ENCODE peak calls at places on chromosomes 16 and 17, in four cellular contexts. I is mesenchymal stem cell, V is IMR-90, A is neuronal stem cell. S is an unnamed sample.

GRCh38 chr16:12319464-12320030 is 343.0 kb downstream of the SNX29 start:
- DNase-seq in I (no peak), V (no peak), A (no peak), S (no peak)

GRCh38 chr17:35257080-35257701 is 14.3 kb downstream of the SLFN5 start:
- DNase-seq in I (no peak), V (peak), A (no peak), S (no peak)

GRCh38 chr16:56669005-56669839 is at the start of gene MT1H:
- DNase-seq in I (no peak), V (no peak), A (no peak), S (no peak)

GRCh38 chr16:8931864-8932263 is 31.8 kb downstream of the USP7 start:
- DNase-seq in I (peak), V (peak), A (peak), S (no peak)

GRCh38 chr17:10384175-10384574 is 11.4 kb upstream of the MYH13 start:
- DNase-seq in I (peak), V (no peak), A (peak), S (no peak)

GRCh38 chr17:29753845-29754439 is 131.2 kb upstream of the CORO6 start:
- DNase-seq in I (no peak), V (no peak), A (no peak), S (no peak)

GRCh38 chr17:2749058-2749783 is at the start of gene CCDC92B:
- DNase-seq in I (no peak), V (no peak), A (peak), S (no peak)

GRCh38 chr16:53056528-53056881 is 1.7 kb downstream of the CHD9 start:
- DNase-seq in I (peak), V (peak), A (no peak), S (no peak)

GRCh38 chr17:65550758-65551157 is 10.7 kb downstream of the AXIN2 start:
- DNase-seq in I (no peak), V (no peak), A (no peak), S (no peak)

GRCh38 chr16:78290498-78291271 is 191.2 kb downstream of the WWOX start:
- DNase-seq in I (no peak), V (no peak), A (no peak), S (no peak)

GRCh38 chr16:57865746-57866528 is 63.6 kb upstream of the KIFC3 start:
- DNase-seq in I (no peak), V (no peak), A (no peak), S (peak)

GRCh38 chr17:8192070-8192815 is 2.3 kb upstream of the BORCS6 start:
- DNase-seq in I (peak), V (peak), A (peak), S (peak)

GRCh38 chr17:1158879-1159278 is 20.9 kb downstream of the ABR start:
- DNase-seq in I (no peak), V (peak), A (no peak), S (peak)

GRCh38 chr17:59688008-59688407 is 19.2 kb downstream of the PTRH2 start:
- DNase-seq in I (no peak), V (peak), A (no peak), S (no peak)

GRCh38 chr17:54111576-54111975 is 288.8 kb downstream of the KIF2B start:
- DNase-seq in I (no peak), V (no peak), A (no peak), S (no peak)

GRCh38 chr17:7380855-7381683 is at the start of gene TNK1:
- DNase-seq in I (no peak), V (no peak), A (no peak), S (peak)

GRCh38 chr17:62727916-62728672 is 80.0 kb downstream of the MARCHF10 start:
- DNase-seq in I (no peak), V (no peak), A (no peak), S (peak)

GRCh38 chr16:76639685-76640289 is 362.6 kb downstream of the CNTNAP4 start:
- DNase-seq in I (peak), V (peak), A (no peak), S (peak)

GRCh38 chr16:86061771-86062170 is 162.8 kb downstream of the IRF8 start:
- DNase-seq in I (no peak), V (no peak), A (no peak), S (no peak)

GRCh38 chr17:50352072-50352692 is 6.3 kb downstream of the XYLT2 start:
- DNase-seq in I (no peak), V (no peak), A (no peak), S (no peak)

GRCh38 chr17:48113201-48113676 is 5.7 kb downstream of the SNX11 start:
- DNase-seq in I (no peak), V (no peak), A (no peak), S (no peak)

GRCh38 chr16:9090101-9090959 is 1.1 kb upstream of the HAPSTR1 start:
- DNase-seq in I (peak), V (no peak), A (peak), S (no peak)

GRCh38 chr17:62787358-62787757 is 20.8 kb downstream of the MARCHF10 start:
- DNase-seq in I (no peak), V (peak), A (no peak), S (peak)

GRCh38 chr17:82216301-82217119 is 3.9 kb upstream of the CCDC57 start:
- DNase-seq in I (peak), V (peak), A (no peak), S (peak)

GRCh38 chr16:52076332-52077115 is 470.4 kb downstream of the TOX3 start:
- DNase-seq in I (no peak), V (no peak), A (no peak), S (no peak)

GRCh38 chr17:14882131-14882530 is 383.0 kb downstream of the PMP22 start:
- DNase-seq in I (peak), V (peak), A (no peak), S (no peak)

GRCh38 chr17:73062726-73063125 is 29.8 kb downstream of the SLC39A11 start:
- DNase-seq in I (no peak), V (no peak), A (no peak), S (no peak)

GRCh38 chr17:43068570-43069367 is 43.7 kb downstream of the RND2 start:
- DNase-seq in I (peak), V (no peak), A (no peak), S (peak)

DNA sequence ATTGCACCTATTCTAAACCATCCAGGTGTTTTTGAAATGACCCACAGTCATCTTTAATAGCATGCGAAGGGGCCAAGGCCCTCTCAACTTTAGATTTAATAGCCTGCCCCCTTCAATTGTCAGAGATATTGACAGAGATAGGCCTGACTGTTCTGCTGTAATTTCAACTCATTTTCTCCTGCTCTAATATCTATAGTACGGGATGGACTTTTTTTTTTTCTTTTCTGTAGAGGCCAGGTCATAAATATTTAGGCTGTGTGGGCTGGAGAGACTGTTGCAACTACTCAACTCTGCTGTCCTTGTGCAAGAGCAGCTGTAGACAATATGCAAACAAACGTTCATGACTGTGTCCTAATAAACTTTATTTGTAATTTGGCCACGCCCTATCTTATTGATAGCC is 24.7 kb upstream of the KRT20 start:
- DNase-seq in I (peak), V (peak), A (no peak), S (peak)
- H3K4ac ChIP-seq in I (no peak), V (peak), A (no peak), S (no peak)

GRCh38 chr17:66781135-66781534 is 53.8 kb upstream of the CACNG5 start:
- DNase-seq in I (no peak), V (no peak), A (no peak), S (no peak)

GRCh38 chr17:66786101-66786500 is 48.8 kb upstream of the CACNG5 start:
- DNase-seq in I (no peak), V (no peak), A (no peak), S (no peak)

GRCh38 chr17:66784621-66785364 is 50.1 kb upstream of the CACNG5 start:
- DNase-seq in I (no peak), V (no peak), A (no peak), S (no peak)

GRCh38 chr17:66783656-66784381 is 51.1 kb upstream of the CACNG5 start:
- DNase-seq in I (no peak), V (no peak), A (no peak), S (no peak)

GRCh38 chr17:66782866-66783265 is 52.1 kb upstream of the CACNG5 start:
- DNase-seq in I (no peak), V (no peak), A (no peak), S (no peak)
- H4K91ac ChIP-seq in I (no peak), V (no peak), A (no peak), S (no peak)

DNA sequence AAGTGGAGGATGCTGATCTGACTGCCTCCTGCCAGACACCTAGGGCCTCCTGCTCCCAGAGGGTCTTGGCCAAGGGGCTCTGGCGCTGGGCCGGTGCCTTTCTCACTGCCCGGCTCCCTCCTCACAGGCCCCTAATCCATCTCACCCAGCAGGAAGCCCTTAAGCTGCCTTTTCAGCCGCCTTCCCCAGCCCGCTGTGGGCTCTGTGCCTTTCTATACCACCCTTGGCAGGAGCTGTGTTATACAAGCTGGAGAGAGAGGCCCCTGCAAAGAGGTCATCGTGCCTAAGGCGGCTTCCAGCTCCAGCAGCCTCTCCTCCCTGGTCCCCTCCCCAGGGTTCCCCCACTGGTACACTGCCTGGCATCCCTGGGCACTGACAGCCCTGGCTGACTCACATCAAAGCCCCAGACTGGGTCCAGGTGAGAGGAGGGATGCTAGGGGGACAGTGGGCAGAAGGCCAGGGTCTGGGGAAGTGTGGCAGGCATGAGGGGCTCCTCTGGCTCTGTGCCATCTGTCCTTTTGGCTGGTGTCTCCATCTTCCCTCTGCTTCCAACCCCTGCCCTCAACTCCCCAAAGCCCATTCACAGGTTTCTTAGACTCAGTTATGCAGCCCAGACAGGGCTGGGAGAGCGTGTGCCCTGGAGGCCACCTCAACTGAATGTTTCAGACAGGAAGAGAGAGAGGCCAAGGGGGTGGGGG is 15.3 kb upstream of the FZD2 start:
- DNase-seq in I (no peak), V (no peak), A (no peak), S (no peak)
- H3K9ac ChIP-seq in I (no peak), V (peak), A (no peak), S (no peak)

DNA sequence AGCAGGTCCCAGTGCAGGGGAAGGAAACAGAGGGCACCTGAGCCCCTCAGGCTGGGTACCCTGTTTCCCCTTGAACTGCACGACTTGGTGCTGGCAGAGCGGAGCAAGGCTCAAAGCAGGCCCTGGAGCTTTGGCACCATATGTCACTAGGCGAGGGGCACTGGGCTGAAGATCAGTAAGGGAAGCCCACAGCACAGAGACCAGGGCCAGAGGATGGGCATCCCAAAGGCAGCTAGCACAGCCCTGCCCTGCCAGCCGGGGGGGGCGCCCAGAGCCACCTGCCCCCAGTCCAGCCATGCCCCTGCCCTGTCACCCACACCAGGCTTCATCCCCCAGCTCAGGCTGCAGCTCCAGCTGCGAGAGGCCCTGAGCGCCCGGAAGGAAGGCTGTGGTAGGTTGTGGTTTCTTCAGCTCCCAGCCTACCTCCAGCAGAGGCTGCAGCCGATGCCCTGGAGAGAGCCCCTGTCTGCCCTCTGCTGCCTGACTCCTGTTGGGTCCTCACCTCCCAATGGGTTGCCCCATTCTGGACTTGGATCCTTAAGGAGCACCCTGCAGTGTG is 10.9 kb downstream of the NHERF1 start:
- DNase-seq in I (no peak), V (no peak), A (no peak), S (no peak)
- H3K4ac ChIP-seq in I (peak), V (no peak), A (peak), S (peak)

DNA sequence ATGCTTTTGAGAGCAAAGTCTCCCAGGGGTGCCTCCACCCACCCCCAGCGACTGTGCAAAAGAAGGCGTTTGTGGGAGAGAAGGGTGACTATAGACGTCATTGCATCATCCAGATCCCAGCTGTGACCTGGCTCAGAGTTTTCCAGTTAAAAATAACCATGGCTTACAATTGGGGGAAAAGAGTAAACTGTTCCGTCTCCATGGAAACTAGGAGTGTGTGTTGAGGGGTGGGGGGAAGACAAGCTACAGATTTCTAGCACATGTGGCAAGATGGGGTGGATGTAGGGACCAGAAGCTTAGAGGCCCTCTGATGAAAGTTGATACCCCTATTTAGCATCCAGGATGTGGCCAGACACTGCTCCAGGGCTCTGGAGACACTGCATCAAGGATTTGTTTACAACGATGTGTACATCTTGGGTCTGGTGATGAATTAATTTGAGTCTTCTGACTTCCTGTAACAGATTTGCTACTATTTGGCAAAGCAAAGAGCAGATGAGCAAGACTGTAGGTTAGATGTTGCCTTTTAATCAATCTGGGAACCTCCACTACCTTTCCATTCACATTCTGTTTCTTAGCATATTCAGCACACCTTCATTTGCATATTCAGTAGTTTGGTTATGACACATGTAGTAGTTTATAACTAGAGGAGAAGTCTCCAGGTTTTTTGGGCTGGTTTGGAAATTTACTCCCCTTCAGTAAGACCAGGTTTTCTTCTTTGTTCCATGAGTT is 6.2 kb upstream of the DUSP14 start:
- DNase-seq in I (peak), V (peak), A (no peak), S (no peak)
- H4K91ac ChIP-seq in I (no peak), V (peak), A (no peak), S (no peak)

GRCh38 chr16:55475919-55476318 is 3.1 kb upstream of the MMP2 start:
- DNase-seq in I (peak), V (no peak), A (no peak), S (no peak)
- H3K9ac ChIP-seq in I (peak), V (no peak), A (no peak), S (no peak)

GRCh38 chr16:10978846-10979446 is 34.6 kb downstream of the CLEC16A start:
- DNase-seq in I (no peak), V (no peak), A (no peak), S (no peak)
- H3K4ac ChIP-seq in I (no peak), V (no peak), A (no peak), S (no peak)

GRCh38 chr16:88784074-88784855 is 755 bp downstream of the PIEZO1 start:
- DNase-seq in I (peak), V (peak), A (no peak), S (peak)
- H4K91ac ChIP-seq in I (peak), V (peak), A (no peak), S (peak)

GRCh38 chr16:72924918-72925630 is 122.9 kb downstream of the ZFHX3 start:
- DNase-seq in I (no peak), V (no peak), A (no peak), S (no peak)
- H3K9ac ChIP-seq in I (no peak), V (no peak), A (no peak), S (no peak)

S was measured in trophoblast cell.